ENCODE peak calls at places on chromosomes 13 and 19, in ten cellular contexts. K is left ventricle myocardium inferior, R is LNCaP clone FGC, F is PC-9, V is breast epithelium, O is adrenal gland, B is fibroblast of mammary gland, H is cardiac fibroblast, M is cardiac muscle cell, Z is transverse colon. P is an unnamed sample.

GRCh38 chr13:95168191-95168590 is 133.1 kb downstream of the ABCC4 start:
- DNase-seq in R (no peak), B (no peak), H (no peak), V (no peak), F (no peak), O (no peak), K (no peak), Z (no peak), M (no peak), P (no peak)

GRCh38 chr13:81760316-81760715 is 1419.4 kb upstream of the SPRY2 start:
- DNase-seq in K (no peak), Z (no peak), M (no peak), O (no peak), R (no peak), F (no peak), V (no peak), H (no peak), B (no peak), P (peak; percentile 12)

GRCh38 chr13:51004111-51004865 is 94.7 kb downstream of the RNASEH2B start:
- DNase-seq in B (no peak), K (no peak), H (no peak), F (no peak), O (no peak), Z (no peak), M (no peak), V (no peak), R (no peak), P (no peak)

GRCh38 chr19:18231775-18232174 is 5.5 kb upstream of the PDE4C start:
- DNase-seq in Z (no peak), R (no peak), K (no peak), V (no peak), M (peak; percentile 13), H (no peak), O (no peak), F (no peak), B (no peak), P (no peak)

GRCh38 chr19:40799558-40800338 is 757 bp downstream of the EGLN2 start:
- DNase-seq in B (no peak), H (no peak), M (peak; percentile 46), O (peak; percentile 50), V (no peak), R (no peak), F (no peak), K (peak; percentile 70), Z (no peak), P (peak; percentile 42)

GRCh38 chr19:49395581-49396407 is 7.7 kb downstream of the KASH5 start:
- DNase-seq in B (no peak), K (no peak), M (peak; percentile 39), R (no peak), O (no peak), Z (no peak), V (no peak), H (no peak), F (no peak), P (no peak)

GRCh38 chr13:94906605-94907004 is 194.3 kb upstream of the SOX21 start:
- DNase-seq in O (no peak), K (no peak), Z (no peak), F (no peak), V (no peak), R (no peak), H (no peak), M (no peak), B (no peak), P (no peak)

GRCh38 chr19:10271543-10272086 is 695 bp downstream of the ICAM1 start:
- DNase-seq in V (no peak), H (peak; percentile 66), O (peak; percentile 31), K (no peak), B (no peak), Z (peak; percentile 43), F (no peak), M (peak; percentile 51), R (no peak), P (peak; percentile 65)

GRCh38 chr19:28731577-28731976 is 481.4 kb downstream of the UQCRFS1 start:
- DNase-seq in M (no peak), B (no peak), V (no peak), K (no peak), R (no peak), O (no peak), Z (no peak), F (no peak), H (no peak), P (no peak)

GRCh38 chr19:28737526-28737925 is 475.4 kb downstream of the UQCRFS1 start:
- DNase-seq in H (peak; percentile 34), R (peak; percentile 28), B (no peak), F (no peak), V (no peak), K (no peak), O (no peak), Z (no peak), M (peak; percentile 7), P (peak; percentile 10)

GRCh38 chr19:28731113-28731512 is 481.8 kb downstream of the UQCRFS1 start:
- DNase-seq in Z (no peak), H (no peak), F (no peak), M (no peak), K (no peak), V (no peak), B (no peak), O (no peak), R (no peak), P (no peak)

GRCh38 chr19:28736528-28736927 is 476.4 kb downstream of the UQCRFS1 start:
- DNase-seq in Z (no peak), F (no peak), R (no peak), O (no peak), B (no peak), H (peak; percentile 3), V (no peak), K (no peak), M (no peak), P (no peak)

GRCh38 chr19:28737021-28737525 is 475.9 kb downstream of the UQCRFS1 start:
- DNase-seq in B (peak; percentile 57), F (no peak), Z (no peak), R (peak; percentile 46), M (peak; percentile 71), K (no peak), O (peak; percentile 16), H (peak; percentile 76), V (no peak), P (peak; percentile 70)
- TF ChIP-seq CTCF in B (peak; percentile 66), F (peak; percentile 63), Z (peak; percentile 60), R (peak; percentile 64), M (peak; percentile 64), K (peak; percentile 74), O (peak; percentile 32), H (peak; percentile 64), V (no peak), P (peak; percentile 60)

DNA sequence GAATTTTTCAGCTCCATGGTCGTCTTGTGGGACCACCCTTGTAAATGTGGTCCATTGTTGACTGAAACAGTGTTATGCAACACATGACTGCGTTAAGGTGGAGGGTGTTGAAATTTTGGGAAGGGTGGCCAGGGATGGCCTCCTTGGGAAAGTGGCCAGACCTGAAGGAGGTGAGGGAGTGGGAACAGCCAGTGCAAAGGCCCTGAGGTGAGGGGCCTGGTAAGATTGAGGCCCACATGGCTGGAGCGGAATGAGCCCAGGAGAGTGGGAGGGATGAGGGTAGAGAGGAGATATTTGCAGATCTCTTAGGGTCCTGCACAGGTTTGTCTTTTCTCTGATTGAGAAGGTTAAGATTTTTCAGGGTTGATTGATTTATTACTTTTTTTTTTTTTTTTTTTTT is 18.2 kb downstream of the SIPA1L3 start:
- DNase-seq in O (no peak), H (no peak), R (no peak), B (no peak), F (no peak), V (no peak), K (no peak), M (no peak), Z (no peak), P (no peak)
- H3K4me3 ChIP-seq in O (no peak overlapping the region), H (no peak overlapping the region), R (no peak overlapping the region), B (no peak overlapping the region), F (no peak overlapping the region), V (no peak overlapping the region), K (no peak overlapping the region), M (no peak overlapping the region), Z (no peak overlapping the region), P (no peak overlapping the region)

GRCh38 chr13:46728777-46729176 is 68.2 kb downstream of the ESD start:
- DNase-seq in Z (no peak), K (no peak), H (peak; percentile 42), F (no peak), O (no peak), M (no peak), V (no peak), B (peak; percentile 31), R (no peak), P (peak; percentile 24)
- TF ChIP-seq CTCF in Z (no peak), K (no peak), H (peak; percentile 29), F (peak; percentile 41), O (no peak), M (no peak), V (no peak), B (peak; percentile 20), R (no peak), P (peak; percentile 38)

GRCh38 chr13:47896546-47896945 is 104.5 kb downstream of the SUCLA2 start:
- DNase-seq in M (no peak), V (no peak), H (no peak), O (peak; percentile 63), F (no peak), K (no peak), B (no peak), Z (no peak), R (no peak), P (peak; percentile 30)
- H3K4me3 ChIP-seq in M (no peak overlapping the region), V (no peak overlapping the region), H (no peak overlapping the region), O (no peak overlapping the region), F (no peak overlapping the region), K (no peak overlapping the region), B (no peak overlapping the region), Z (no peak overlapping the region), R (no peak overlapping the region), P (no peak overlapping the region)

GRCh38 chr13:111122056-111122455 is 6.9 kb downstream of the ARHGEF7 start:
- DNase-seq in V (no peak), R (no peak), F (no peak), H (no peak), Z (no peak), O (no peak), M (no peak), B (no peak), K (no peak), P (peak; percentile 22)
- TF ChIP-seq CTCF in V (no peak), R (no peak), F (no peak), H (no peak), Z (no peak), O (no peak), M (no peak), B (no peak), K (no peak), P (no peak)

GRCh38 chr19:46634656-46635218 is 1.3 kb downstream of the GNG8 start:
- DNase-seq in F (no peak), K (no peak), Z (no peak), M (no peak), O (no peak), H (no peak), R (no peak), B (no peak), V (no peak), P (no peak)
- H3K4me3 ChIP-seq in F (peak overlapping the region; percentile 44), K (peak overlapping the region; percentile 58), Z (peak overlapping the region; percentile 44), M (peak overlapping the region; percentile 25), O (no peak overlapping the region), H (peak overlapping the region; percentile 23), R (no peak overlapping the region), B (peak overlapping the region; percentile 30), V (no peak overlapping the region), P (peak overlapping the region; percentile 11)

P was measured in choroid plexus epithelial cell.